ENCODE peak calls at places on chromosomes 6 and 20, in ten cellular contexts. U is A549, S is sigmoid colon, I is IMR-90, G is HCT116, Z is esophagus muscularis mucosa, K is uterus, X is spleen, W is testis, N is stomach. C is an unnamed sample.

GRCh38 chr6:125888989-125889656 is 67.4 kb upstream of the HINT3 start:
- DNase-seq in K (no peak), I (peak), S (no peak), G (peak), Z (no peak), U (no peak), W (peak), N (no peak), X (no peak), C (no peak)

GRCh38 chr6:47479156-47479541 is 1.6 kb downstream of the CD2AP start:
- DNase-seq in N (no peak), K (no peak), I (peak), Z (no peak), W (no peak), X (no peak), U (no peak), G (no peak), S (no peak), C (no peak)

GRCh38 chr6:168609026-168609685 is 168.2 kb downstream of the SMOC2 start:
- DNase-seq in K (no peak), S (peak), U (no peak), Z (no peak), W (no peak), X (no peak), N (no peak), G (no peak), I (no peak), C (no peak)

GRCh38 chr20:8363970-8364733 is 232.1 kb downstream of the PLCB1 start:
- DNase-seq in S (no peak), X (no peak), G (no peak), I (no peak), W (no peak), U (no peak), K (no peak), Z (no peak), N (no peak), C (no peak)

GRCh38 chr6:149750136-149750609 is 632 bp downstream of the PCMT1 start:
- DNase-seq in K (peak), I (peak), U (peak), X (no peak), Z (peak), N (peak), G (peak), W (peak), S (peak), C (no peak)

GRCh38 chr6:140040391-140040790 is 665.9 kb upstream of the CITED2 start:
- DNase-seq in W (no peak), S (no peak), K (no peak), N (no peak), X (no peak), Z (no peak), U (no peak), I (peak), G (no peak), C (no peak)

GRCh38 chr6:167154895-167155294 is 2.9 kb downstream of the GPR31 start:
- DNase-seq in I (no peak), K (no peak), G (no peak), S (no peak), W (no peak), U (no peak), N (no peak), X (no peak), Z (no peak), C (no peak)

GRCh38 chr20:21133917-21134622 is 8.2 kb downstream of the KIZ start:
- DNase-seq in N (no peak), W (no peak), X (no peak), S (no peak), K (no peak), G (no peak), Z (peak), I (no peak), U (no peak), C (no peak)

GRCh38 chr6:66264376-66264775 is 557.4 kb upstream of the EYS start:
- DNase-seq in W (no peak), I (no peak), S (no peak), K (no peak), X (no peak), N (no peak), G (no peak), U (no peak), Z (no peak), C (no peak)

GRCh38 chr6:114863610-114864009 is 520.8 kb upstream of the HS3ST5 start:
- DNase-seq in S (no peak), U (no peak), Z (no peak), N (no peak), I (no peak), G (no peak), W (no peak), X (no peak), K (no peak), C (no peak)

GRCh38 chr6:114030767-114031166 is 59.8 kb upstream of the HDAC2 start:
- DNase-seq in W (no peak), K (no peak), S (no peak), U (no peak), X (no peak), I (no peak), Z (no peak), N (no peak), G (no peak), C (no peak)

GRCh38 chr6:146894624-146895023 is 295.9 kb downstream of the ADGB start:
- DNase-seq in W (no peak), Z (no peak), U (no peak), I (no peak), K (no peak), N (no peak), X (no peak), G (no peak), S (no peak), C (no peak)

GRCh38 chr6:17280552-17281090 is 540 bp upstream of the RBM24 start:
- DNase-seq in S (peak), X (peak), K (peak), I (no peak), U (no peak), N (peak), Z (no peak), W (peak), G (no peak), C (no peak)

GRCh38 chr20:1489764-1490436 is 1.3 kb downstream of the SIRPB2 start:
- DNase-seq in S (peak), I (no peak), W (peak), G (peak), K (no peak), X (no peak), Z (peak), N (no peak), U (no peak), C (no peak)

GRCh38 chr6:149093643-149094042 is 223.9 kb upstream of the TAB2 start:
- DNase-seq in Z (no peak), S (no peak), N (no peak), I (peak), U (no peak), G (no peak), K (no peak), W (no peak), X (no peak), C (no peak)

GRCh38 chr20:60993647-60994046 is 258.4 kb upstream of the CDH4 start:
- DNase-seq in U (peak), W (no peak), X (no peak), K (no peak), S (no peak), G (no peak), N (no peak), I (peak), Z (no peak), C (no peak)

GRCh38 chr6:151149788-151150187 is 90.0 kb upstream of the AKAP12 start:
- DNase-seq in U (no peak), S (no peak), N (no peak), K (no peak), X (no peak), I (no peak), Z (no peak), W (no peak), G (no peak), C (no peak)

GRCh38 chr6:143546599-143546998 is 35.1 kb upstream of the FUCA2 start:
- DNase-seq in I (no peak), W (no peak), U (no peak), Z (no peak), S (no peak), G (no peak), X (no peak), K (no peak), N (no peak), C (no peak)

GRCh38 chr20:2065111-2065510 is 36.5 kb upstream of the STK35 start:
- DNase-seq in K (no peak), X (no peak), I (no peak), U (no peak), W (no peak), G (no peak), N (no peak), S (no peak), Z (no peak), C (no peak)

GRCh38 chr6:125503181-125503580 is 201.4 kb upstream of the HDDC2 start:
- DNase-seq in K (no peak), U (no peak), X (no peak), G (no peak), W (no peak), N (no peak), Z (no peak), I (no peak), S (no peak), C (no peak)

GRCh38 chr20:37564388-37565133 is 36.9 kb upstream of the BLCAP start:
- DNase-seq in U (peak), I (no peak), N (peak), S (no peak), K (peak), G (no peak), Z (peak), X (peak), W (peak), C (peak)

GRCh38 chr6:43838276-43839036 is 68.4 kb downstream of the VEGFA start:
- DNase-seq in S (peak), Z (no peak), U (peak), K (no peak), W (peak), X (peak), G (peak), N (peak), I (peak), C (no peak)

GRCh38 chr6:43669922-43670622 is 17.5 kb downstream of the MRPS18A start:
- DNase-seq in Z (no peak), X (no peak), U (no peak), K (peak), N (no peak), I (no peak), S (no peak), W (no peak), G (no peak), C (no peak)

GRCh38 chr6:168033791-168034190 is 36.3 kb downstream of the KIF25 start:
- DNase-seq in S (no peak), X (no peak), K (no peak), N (no peak), W (peak), U (no peak), G (no peak), Z (no peak), I (no peak), C (peak)

GRCh38 chr6:98825602-98826230 is 8.7 kb upstream of the POU3F2 start:
- DNase-seq in K (no peak), U (no peak), N (no peak), I (no peak), S (no peak), X (no peak), Z (no peak), G (no peak), W (no peak), C (no peak)

GRCh38 chr20:39871013-39871412 is 818.0 kb downstream of the MAFB start:
- DNase-seq in I (no peak), S (no peak), Z (no peak), X (no peak), U (no peak), N (no peak), G (no peak), K (no peak), W (no peak), C (no peak)

GRCh38 chr6:124741341-124741740 is 220.9 kb upstream of the RNF217 start:
- DNase-seq in X (no peak), G (no peak), W (no peak), Z (no peak), N (no peak), S (no peak), K (no peak), U (no peak), I (peak), C (no peak)

GRCh38 chr6:125099211-125100017 is 54.2 kb upstream of the TPD52L1 start:
- DNase-seq in W (peak), X (peak), K (peak), U (peak), N (peak), G (peak), I (peak), Z (no peak), S (peak), C (no peak)

GRCh38 chr6:79079425-79080130 is 1.5 kb upstream of the PHIP start:
- DNase-seq in Z (no peak), N (no peak), S (no peak), U (no peak), K (no peak), I (peak), X (no peak), W (no peak), G (no peak), C (no peak)

GRCh38 chr6:136613477-136613876 is 63.3 kb upstream of the MAP7 start:
- DNase-seq in U (no peak), N (no peak), S (no peak), X (no peak), I (peak), G (no peak), K (no peak), W (no peak), Z (no peak), C (no peak)

GRCh38 chr6:164039954-164040375 is 625.4 kb downstream of the QKI start:
- DNase-seq in X (peak), I (no peak), Z (no peak), U (no peak), K (peak), N (peak), S (peak), G (no peak), W (peak), C (no peak)

GRCh38 chr6:108811490-108811889 is 36.7 kb upstream of the ARMC2 start:
- DNase-seq in W (no peak), S (no peak), N (no peak), Z (no peak), G (no peak), I (no peak), U (no peak), X (no peak), K (no peak), C (no peak)

GRCh38 chr6:34573567-34574183 is 17.5 kb upstream of the SPDEF start:
- DNase-seq in K (no peak), S (no peak), N (no peak), X (no peak), I (no peak), Z (no peak), W (no peak), G (no peak), U (no peak), C (no peak)

GRCh38 chr20:17822039-17822438 is 122.3 kb downstream of the BANF2 start:
- DNase-seq in G (no peak), Z (no peak), N (peak), W (no peak), S (peak), X (no peak), U (no peak), I (peak), K (peak), C (no peak)

GRCh38 chr20:50395258-50395729 is 114.9 kb upstream of the PTPN1 start:
- DNase-seq in S (peak), U (no peak), G (no peak), K (peak), N (peak), Z (peak), X (peak), I (peak), W (peak), C (no peak)

GRCh38 chr6:14373648-14374437 is 256.3 kb downstream of the CD83 start:
- DNase-seq in S (no peak), I (no peak), X (no peak), N (no peak), W (no peak), G (no peak), K (no peak), U (no peak), Z (no peak), C (no peak)
- H3K27ac ChIP-seq in S (no peak), I (no peak), X (no peak), N (no peak), W (no peak), G (no peak), K (no peak), U (no peak), Z (no peak), C (no peak)

GRCh38 chr20:58573257-58573656 is 58.1 kb upstream of the APCDD1L start:
- DNase-seq in I (no peak), K (no peak), W (no peak), U (no peak), Z (no peak), X (no peak), N (no peak), G (no peak), S (no peak), C (no peak)

GRCh38 chr20:58571942-58572666 is 56.9 kb upstream of the APCDD1L start:
- DNase-seq in K (peak), G (no peak), W (no peak), S (peak), X (peak), Z (no peak), I (peak), N (no peak), U (no peak), C (no peak)

GRCh38 chr20:58570181-58570859 is 55.1 kb upstream of the APCDD1L start:
- DNase-seq in G (no peak), X (peak), S (no peak), W (no peak), Z (no peak), N (no peak), U (no peak), I (no peak), K (no peak), C (no peak)

GRCh38 chr20:58569211-58570125 is 54.3 kb upstream of the APCDD1L start:
- DNase-seq in K (no peak), I (no peak), U (no peak), W (peak), S (no peak), G (no peak), X (peak), N (no peak), Z (no peak), C (no peak)

DNA sequence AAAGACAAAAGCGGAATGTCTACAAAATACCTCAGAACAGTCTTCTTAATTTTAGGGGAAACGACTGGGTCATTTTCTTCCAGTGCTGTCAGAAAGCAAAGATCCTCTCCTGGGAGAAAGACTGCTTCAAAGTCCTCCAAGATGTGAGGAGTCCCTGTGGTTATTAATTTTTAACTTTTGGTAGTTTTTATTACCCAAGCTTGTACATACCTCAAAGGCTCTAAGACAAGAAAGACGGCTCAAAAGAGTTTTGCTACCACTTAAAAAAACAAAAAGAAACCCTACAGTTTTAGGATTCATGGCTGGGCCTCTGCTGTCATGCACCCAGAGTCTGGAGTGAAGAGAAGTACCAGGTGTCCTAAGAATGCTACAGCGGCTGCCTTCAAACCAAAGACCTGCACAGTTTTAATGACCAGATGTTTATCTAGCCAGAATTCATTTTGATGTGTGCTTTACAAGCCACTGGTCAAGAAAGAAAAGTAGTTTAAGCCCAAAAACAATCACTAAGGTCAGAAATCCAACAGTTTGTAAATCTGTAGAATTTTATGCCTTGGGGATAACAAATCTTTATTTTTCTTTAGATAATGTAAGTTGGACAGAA is 56.2 kb upstream of the APCDD1L start:
- DNase-seq in I (no peak), Z (no peak), G (no peak), W (no peak), S (no peak), N (no peak), K (no peak), U (no peak), X (no peak), C (no peak)
- TF ChIP-seq POLR2A in I (no peak), Z (no peak), G (no peak), W (no peak), S (no peak), N (no peak), K (no peak), U (no peak), X (no peak), C (no peak)

DNA sequence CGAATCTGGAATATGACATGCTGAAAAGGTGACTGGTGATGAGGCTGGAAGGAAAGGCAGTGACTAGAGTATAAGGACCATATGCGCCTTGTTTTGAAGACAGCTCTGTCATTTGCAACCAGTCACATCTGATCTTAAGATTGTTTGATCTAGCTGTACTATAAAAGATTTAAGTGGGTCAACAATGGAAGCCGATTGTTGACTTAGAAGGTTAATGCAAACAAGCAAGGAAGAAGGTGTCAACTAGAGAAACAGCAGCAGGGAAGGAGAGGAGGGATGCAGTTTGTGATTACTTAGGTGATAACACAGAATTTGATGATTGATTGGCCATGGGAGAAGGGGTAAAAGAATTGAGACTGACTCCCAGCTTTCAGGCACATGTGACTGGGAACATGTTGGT is 64.7 kb upstream of the COL21A1 start:
- DNase-seq in K (no peak), W (no peak), X (no peak), U (no peak), N (no peak), G (no peak), I (peak), Z (no peak), S (no peak), C (no peak)
- H3K27ac ChIP-seq in K (no peak), W (no peak), X (no peak), U (no peak), N (no peak), G (no peak), I (no peak), Z (no peak), S (no peak), C (no peak)

GRCh38 chr20:43514062-43514971 is 6.8 kb downstream of the L3MBTL1 start:
- DNase-seq in Z (peak), S (peak), X (peak), G (peak), W (peak), K (peak), I (peak), U (no peak), N (peak), C (no peak)
- TF ChIP-seq POLR2A in Z (no peak), S (no peak), X (no peak), G (no peak), W (no peak), K (no peak), I (no peak), U (no peak), N (no peak), C (no peak)

GRCh38 chr20:48398506-48399449 is 429.0 kb downstream of the PREX1 start:
- DNase-seq in W (no peak), G (no peak), K (no peak), I (no peak), X (no peak), N (no peak), U (no peak), S (no peak), Z (no peak), C (no peak)
- H3K27ac ChIP-seq in W (no peak), G (no peak), K (no peak), I (no peak), X (no peak), N (no peak), U (no peak), S (no peak), Z (no peak), C (no peak)

GRCh38 chr6:32977953-32978324 is 9.5 kb downstream of the BRD2 start:
- DNase-seq in U (no peak), I (no peak), N (no peak), S (no peak), Z (no peak), K (no peak), W (no peak), X (no peak), G (no peak), C (no peak)

GRCh38 chr6:32982084-32982701 is 13.8 kb downstream of the BRD2 start:
- DNase-seq in I (no peak), S (no peak), X (no peak), Z (no peak), U (no peak), N (no peak), G (no peak), W (no peak), K (no peak), C (no peak)

GRCh38 chr6:32980488-32981038 is 12.2 kb downstream of the BRD2 start:
- DNase-seq in S (no peak), U (no peak), W (no peak), K (no peak), N (no peak), X (no peak), I (no peak), Z (no peak), G (no peak), C (no peak)

GRCh38 chr6:32977272-32977952 is 9.0 kb downstream of the BRD2 start:
- DNase-seq in I (no peak), Z (no peak), W (no peak), U (no peak), N (no peak), S (no peak), G (no peak), K (no peak), X (no peak), C (no peak)

GRCh38 chr6:32979720-32980487 is 11.5 kb downstream of the BRD2 start:
- DNase-seq in K (no peak), I (no peak), S (no peak), G (no peak), N (no peak), X (no peak), W (no peak), Z (no peak), U (no peak), C (no peak)
- TF ChIP-seq POLR2A in K (no peak), I (no peak), S (no peak), G (no peak), N (no peak), X (no peak), W (no peak), Z (no peak), U (no peak), C (no peak)

DNA sequence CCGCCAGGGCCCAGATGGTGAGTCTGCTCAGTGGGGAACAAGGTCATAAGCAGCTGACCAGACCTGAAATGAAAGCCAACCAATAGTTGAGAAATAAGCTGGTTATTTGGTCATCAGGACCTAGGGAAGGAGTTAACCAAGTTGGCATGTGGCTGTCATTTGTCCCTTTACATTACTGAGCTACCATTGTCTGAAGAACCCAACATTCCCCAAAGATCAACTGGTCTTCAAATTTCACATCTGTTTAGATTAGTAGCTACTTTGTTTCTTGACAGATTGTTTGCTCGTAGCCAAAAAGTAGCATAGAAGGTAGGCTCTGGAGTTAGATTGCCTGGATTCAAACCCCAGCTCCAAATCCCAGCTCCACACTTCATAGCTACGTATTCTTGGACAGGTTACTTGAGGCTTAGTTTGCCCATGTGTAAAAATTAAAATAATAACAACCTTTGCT is 1.0 kb downstream of the NFKBIL1 start:
- DNase-seq in Z (no peak), G (no peak), S (no peak), K (no peak), X (no peak), W (no peak), N (no peak), U (no peak), I (no peak), C (no peak)
- H3K27ac ChIP-seq in Z (peak), G (peak), S (peak), K (peak), X (peak), W (peak), N (peak), U (peak), I (peak), C (peak)